ENCODE peak calls at places on chromosomes 2 and 18, in seven cellular contexts. H is K562, D is HCT116, R is GM12878, X is HepG2, I is H1, Y is SK-N-SH. F is an unnamed sample.

GRCh38 chr2:64625352-64626145 is 28.2 kb downstream of the SERTAD2 start:
- DNase-seq in D (no peak), Y (peak), X (no peak), H (peak), I (peak), R (no peak), F (no peak)

GRCh38 chr2:124967325-124967724 is 942.2 kb downstream of the CNTNAP5 start:
- DNase-seq in D (no peak), Y (no peak), I (no peak), R (no peak), H (no peak), X (no peak), F (no peak)

GRCh38 chr2:37590119-37590571 is 81.3 kb downstream of the CDC42EP3 start:
- DNase-seq in H (no peak), X (no peak), Y (no peak), R (no peak), I (no peak), D (no peak), F (no peak)

GRCh38 chr2:60796573-60797509 is 40.8 kb downstream of the PAPOLG start:
- DNase-seq in H (no peak), D (no peak), X (no peak), R (no peak), I (no peak), Y (no peak), F (no peak)

GRCh38 chr2:237149425-237149824 is 63.7 kb downstream of the COPS8 start:
- DNase-seq in I (no peak), R (no peak), H (no peak), D (no peak), X (no peak), Y (no peak), F (no peak)

GRCh38 chr2:173402405-173402974 is 47.8 kb downstream of the CDCA7 start:
- DNase-seq in H (peak), X (peak), D (peak), R (peak), Y (peak), I (peak), F (peak)

GRCh38 chr2:62469114-62469513 is 36.9 kb downstream of the TMEM17 start:
- DNase-seq in H (no peak), D (no peak), X (no peak), R (no peak), Y (no peak), I (no peak), F (no peak)

GRCh38 chr18:56307771-56308170 is 330.6 kb downstream of the TXNL1 start:
- DNase-seq in H (no peak), Y (no peak), X (no peak), D (no peak), I (no peak), R (no peak), F (no peak)

GRCh38 chr2:16139663-16140610 is 199.6 kb downstream of the MYCN start:
- DNase-seq in Y (no peak), R (no peak), D (no peak), I (peak), X (no peak), H (no peak), F (no peak)

GRCh38 chr2:85468704-85469349 is 50.3 kb downstream of the SH2D6 start:
- DNase-seq in R (no peak), I (no peak), Y (no peak), X (peak), D (peak), H (peak), F (no peak)

GRCh38 chr2:62705859-62706720 is 577 bp downstream of the EHBP1 start:
- DNase-seq in Y (peak), I (peak), R (no peak), D (no peak), X (peak), H (peak), F (no peak)

GRCh38 chr18:3605562-3606443 is 155.8 kb downstream of the TGIF1 start:
- DNase-seq in I (no peak), D (no peak), R (no peak), H (peak), Y (no peak), X (no peak), F (no peak)

GRCh38 chr2:107545066-107545465 is 281.6 kb upstream of the RGPD4 start:
- DNase-seq in R (no peak), D (no peak), I (no peak), Y (no peak), H (no peak), X (no peak), F (no peak)

GRCh38 chr2:190570871-190571270 is 36.3 kb upstream of the NEMP2 start:
- DNase-seq in Y (no peak), H (no peak), R (no peak), X (no peak), D (no peak), I (no peak), F (no peak)

GRCh38 chr2:231928901-231929725 is 2.9 kb upstream of the NPPC start:
- DNase-seq in X (no peak), Y (no peak), R (no peak), I (peak), D (no peak), H (no peak), F (no peak)

GRCh38 chr2:27588308-27588707 is 5.5 kb downstream of the ZNF512 start:
- DNase-seq in X (no peak), H (no peak), Y (no peak), I (no peak), D (no peak), R (no peak), F (no peak)

GRCh38 chr18:79819951-79820351 is 22.2 kb downstream of the KCNG2 start:
- DNase-seq in Y (no peak), D (no peak), R (peak), H (no peak), I (peak), X (no peak), F (no peak)

GRCh38 chr2:226544581-226545210 is 254.9 kb downstream of the IRS1 start:
- DNase-seq in Y (no peak), I (no peak), D (no peak), H (no peak), R (no peak), X (no peak), F (no peak)

GRCh38 chr2:182666674-182667320 is 49.3 kb upstream of the DNAJC10 start:
- DNase-seq in D (peak), H (peak), R (no peak), I (no peak), Y (peak), X (peak), F (no peak)

GRCh38 chr2:224958873-224959272 is 83.4 kb downstream of the DOCK10 start:
- DNase-seq in D (no peak), Y (no peak), I (no peak), R (no peak), H (no peak), X (no peak), F (no peak)

GRCh38 chr2:207767461-207768167 is 2.1 kb downstream of the FZD5 start:
- DNase-seq in X (peak), D (no peak), Y (peak), R (no peak), H (no peak), I (no peak), F (no peak)

GRCh38 chr2:207766697-207767460 is 2.8 kb downstream of the FZD5 start:
- DNase-seq in Y (no peak), R (no peak), X (peak), H (no peak), D (no peak), I (peak), F (no peak)

GRCh38 chr2:207768168-207768890 is 1.4 kb downstream of the FZD5 start:
- DNase-seq in X (peak), D (no peak), H (no peak), I (peak), R (no peak), Y (peak), F (peak)

GRCh38 chr2:207770602-207771404 is 1.1 kb upstream of the FZD5 start:
- DNase-seq in D (no peak), I (peak), Y (no peak), R (no peak), H (no peak), X (no peak), F (no peak)

DNA sequence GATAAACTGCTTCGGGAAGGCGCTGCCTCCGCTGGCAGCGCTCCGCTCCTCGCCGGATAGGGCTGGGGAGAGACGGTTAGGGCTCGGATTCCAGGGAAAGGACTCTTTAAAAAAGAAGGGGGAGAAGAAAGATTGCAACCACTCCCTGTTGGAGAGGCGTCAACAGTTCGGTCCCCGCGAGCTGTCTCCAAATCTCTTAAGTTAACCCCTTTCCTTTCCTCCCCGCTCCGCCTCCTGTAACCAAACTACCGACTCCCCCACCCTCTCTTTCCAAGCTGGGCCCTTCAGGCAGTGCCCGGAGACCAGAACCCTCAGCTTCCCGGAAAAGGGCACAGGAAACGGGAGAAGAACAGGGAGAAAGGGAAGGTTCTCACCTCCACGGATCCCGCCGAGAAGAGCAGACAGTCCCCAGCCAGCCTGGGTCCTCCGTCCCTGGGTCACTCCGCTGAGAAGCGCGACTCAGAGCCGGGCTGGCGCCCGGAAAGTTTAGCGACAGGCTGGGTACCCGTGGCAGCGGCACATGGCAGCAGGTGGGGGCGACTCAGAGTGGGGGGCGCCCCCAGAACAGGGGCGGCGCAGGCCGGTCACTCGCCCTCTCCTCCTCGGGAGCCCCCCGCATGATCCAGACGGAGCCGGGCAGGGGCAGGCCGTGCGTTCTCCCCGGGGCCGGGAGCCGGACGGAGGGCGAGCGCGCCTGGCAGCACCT is 662 bp downstream of the FZD5 start:
- DNase-seq in H (no peak), D (no peak), R (no peak), I (peak), X (peak), Y (no peak), F (peak)
- TF ChIP-seq JUND in H (no peak), D (no peak), R (no peak), I (no peak), X (no peak), Y (no peak), F (no peak)

GRCh38 chr2:42077343-42077742 is 29.5 kb downstream of the PKDCC start:
- DNase-seq in H (no peak), D (no peak), I (no peak), X (no peak), Y (no peak), R (no peak), F (no peak)
- TF ChIP-seq JUND in H (no peak), D (no peak), I (no peak), X (no peak), Y (no peak), R (no peak), F (no peak)

GRCh38 chr2:240205348-240205747 is 64.9 kb upstream of the OTOS start:
- DNase-seq in D (no peak), R (no peak), I (peak), X (no peak), H (no peak), Y (no peak), F (no peak)
- TF ChIP-seq JUND in D (no peak), R (no peak), I (no peak), X (no peak), H (no peak), Y (no peak), F (no peak)

DNA sequence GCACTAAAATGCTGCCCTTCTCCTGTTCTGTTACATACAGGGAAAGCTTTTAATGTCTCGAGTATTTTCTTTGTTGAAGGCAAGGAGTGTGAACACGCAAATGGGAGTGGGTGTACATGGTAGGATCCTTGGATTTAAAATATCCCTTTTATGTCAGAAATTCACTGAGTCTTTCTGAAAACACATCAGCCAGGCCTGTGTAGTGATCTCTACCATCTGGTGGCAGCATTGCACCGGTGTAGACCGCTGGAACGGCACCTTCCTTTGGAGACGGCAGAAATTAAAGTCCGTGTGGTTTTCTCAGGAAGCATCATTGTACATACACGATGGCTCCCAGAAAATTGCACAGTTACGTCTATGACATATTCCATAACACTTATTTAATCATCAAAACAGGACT is 515.8 kb downstream of the GALR1 start:
- DNase-seq in Y (peak), I (peak), X (peak), D (no peak), H (peak), R (no peak), F (peak)
- TF ChIP-seq JUND in Y (no peak), I (no peak), X (no peak), D (no peak), H (no peak), R (no peak), F (no peak)

DNA sequence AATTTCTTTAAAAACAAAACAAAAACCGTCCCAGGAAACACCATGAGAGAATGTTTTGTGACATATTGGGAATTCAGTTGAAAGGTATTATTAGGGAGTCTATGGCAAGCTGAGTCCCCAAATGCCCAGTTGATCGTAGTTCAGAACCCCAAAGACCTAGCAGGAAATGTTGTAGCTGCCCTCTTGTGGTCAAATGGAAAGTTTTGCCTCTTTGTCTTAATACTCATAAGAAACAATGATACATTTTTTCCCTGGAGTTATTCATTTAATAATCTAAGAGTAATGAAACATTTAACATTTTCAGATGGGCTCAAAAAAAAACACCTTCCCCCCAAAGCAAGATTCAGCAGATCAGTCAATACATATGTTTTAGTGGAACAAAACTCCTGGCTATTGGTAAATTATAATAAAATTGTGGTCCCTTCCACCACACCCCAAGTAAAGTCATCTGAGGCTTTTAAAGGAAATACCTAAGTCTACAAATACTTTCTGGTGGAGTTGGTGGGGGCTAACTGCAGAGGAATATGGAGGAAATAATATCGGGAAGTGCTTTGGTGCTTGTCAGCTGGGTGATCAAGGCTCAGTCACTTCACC is 37.8 kb upstream of the EFEMP1 start:
- DNase-seq in R (no peak), H (peak), X (peak), Y (peak), D (peak), I (no peak), F (peak)
- TF ChIP-seq JUND in R (no peak), H (no peak), X (no peak), Y (no peak), D (no peak), I (no peak), F (no peak)

GRCh38 chr2:142868281-142868762 is 9.1 kb upstream of the KYNU start:
- DNase-seq in D (no peak), H (no peak), Y (no peak), X (no peak), I (no peak), R (no peak), F (peak)
- TF ChIP-seq JUND in D (no peak), H (no peak), Y (no peak), X (no peak), I (no peak), R (no peak), F (no peak)

GRCh38 chr2:48419884-48420511 is 110.0 kb upstream of the STON1 start:
- DNase-seq in R (no peak), I (peak), X (no peak), H (no peak), D (no peak), Y (no peak), F (no peak)
- TF ChIP-seq JUND in R (no peak), I (no peak), X (no peak), H (no peak), D (no peak), Y (no peak), F (no peak)

GRCh38 chr2:36513661-36514060 is 84.3 kb downstream of the FEZ2 start:
- DNase-seq in X (no peak), R (no peak), Y (no peak), D (no peak), H (no peak), I (no peak), F (no peak)
- TF ChIP-seq JUND in X (no peak), R (no peak), Y (no peak), D (no peak), H (no peak), I (no peak), F (no peak)

GRCh38 chr2:28751956-28752607 is 452 bp downstream of the PPP1CB start:
- DNase-seq in X (no peak), R (no peak), D (no peak), I (peak), Y (peak), H (peak), F (no peak)
- TF ChIP-seq JUND in X (peak), R (no peak), D (no peak), I (peak), Y (no peak), H (no peak), F (no peak)

F was measured in T47D.